ENCODE peak calls at places on chromosomes 12 and 14, in eight cellular contexts. One of them, this sample, is unnamed.

GRCh38 chr14:90409209-90409730 is 12.4 kb downstream of the CALM1 start:
- DNase-seq in mammary epithelial cell: peak
- DNase-seq in CD4-positive, CD25-positive, alpha-beta regulatory T cell: no peak
- DNase-seq in aorta: peak
- DNase-seq in hepatocyte: peak
- DNase-seq in iPS DF 6.9: no peak
- DNase-seq in left lung: no peak
- DNase-seq in thyroid gland: peak
- DNase-seq in this sample: peak

GRCh38 chr14:23694085-23694975 is 58.2 kb downstream of the DHRS2 start:
- DNase-seq in mammary epithelial cell: peak
- DNase-seq in CD4-positive, CD25-positive, alpha-beta regulatory T cell: no peak
- DNase-seq in aorta: no peak
- DNase-seq in hepatocyte: peak
- DNase-seq in iPS DF 6.9: no peak
- DNase-seq in left lung: no peak
- DNase-seq in thyroid gland: peak
- DNase-seq in this sample: peak

GRCh38 chr14:35193161-35193560 is 70.8 kb downstream of the PRORP start:
- DNase-seq in mammary epithelial cell: no peak
- DNase-seq in CD4-positive, CD25-positive, alpha-beta regulatory T cell: no peak
- DNase-seq in aorta: no peak
- DNase-seq in hepatocyte: no peak
- DNase-seq in iPS DF 6.9: no peak
- DNase-seq in left lung: no peak
- DNase-seq in thyroid gland: no peak
- DNase-seq in this sample: no peak

GRCh38 chr12:116455540-116456306 is 103.5 kb upstream of the MAP1LC3B2 start:
- DNase-seq in mammary epithelial cell: peak
- DNase-seq in CD4-positive, CD25-positive, alpha-beta regulatory T cell: no peak
- DNase-seq in aorta: peak
- DNase-seq in hepatocyte: peak
- DNase-seq in iPS DF 6.9: no peak
- DNase-seq in left lung: peak
- DNase-seq in thyroid gland: peak
- DNase-seq in this sample: peak

GRCh38 chr12:54394281-54394719 is 9.8 kb upstream of the ZNF385A start:
- DNase-seq in mammary epithelial cell: peak
- DNase-seq in CD4-positive, CD25-positive, alpha-beta regulatory T cell: no peak
- DNase-seq in aorta: no peak
- DNase-seq in hepatocyte: peak
- DNase-seq in iPS DF 6.9: no peak
- DNase-seq in left lung: peak
- DNase-seq in thyroid gland: peak
- DNase-seq in this sample: no peak

GRCh38 chr14:63964063-63964462 is 111.3 kb downstream of the SYNE2 start:
- DNase-seq in mammary epithelial cell: no peak
- DNase-seq in CD4-positive, CD25-positive, alpha-beta regulatory T cell: no peak
- DNase-seq in aorta: no peak
- DNase-seq in hepatocyte: no peak
- DNase-seq in iPS DF 6.9: no peak
- DNase-seq in left lung: no peak
- DNase-seq in thyroid gland: peak
- DNase-seq in this sample: no peak

GRCh38 chr14:55180434-55180833 is 11.0 kb downstream of the DLGAP5 start:
- DNase-seq in mammary epithelial cell: peak
- DNase-seq in CD4-positive, CD25-positive, alpha-beta regulatory T cell: no peak
- DNase-seq in aorta: no peak
- DNase-seq in hepatocyte: no peak
- DNase-seq in iPS DF 6.9: no peak
- DNase-seq in left lung: no peak
- DNase-seq in thyroid gland: peak
- DNase-seq in this sample: no peak

GRCh38 chr12:124466200-124467128 is 100.9 kb downstream of the NCOR2 start:
- DNase-seq in mammary epithelial cell: no peak
- DNase-seq in CD4-positive, CD25-positive, alpha-beta regulatory T cell: peak
- DNase-seq in aorta: peak
- DNase-seq in hepatocyte: no peak
- DNase-seq in iPS DF 6.9: no peak
- DNase-seq in left lung: peak
- DNase-seq in thyroid gland: peak
- DNase-seq in this sample: no peak

GRCh38 chr12:10901427-10901826 is 7.9 kb downstream of the TAS2R13 start:
- DNase-seq in mammary epithelial cell: peak
- DNase-seq in CD4-positive, CD25-positive, alpha-beta regulatory T cell: no peak
- DNase-seq in aorta: no peak
- DNase-seq in hepatocyte: no peak
- DNase-seq in iPS DF 6.9: no peak
- DNase-seq in left lung: no peak
- DNase-seq in thyroid gland: no peak
- DNase-seq in this sample: peak

DNA sequence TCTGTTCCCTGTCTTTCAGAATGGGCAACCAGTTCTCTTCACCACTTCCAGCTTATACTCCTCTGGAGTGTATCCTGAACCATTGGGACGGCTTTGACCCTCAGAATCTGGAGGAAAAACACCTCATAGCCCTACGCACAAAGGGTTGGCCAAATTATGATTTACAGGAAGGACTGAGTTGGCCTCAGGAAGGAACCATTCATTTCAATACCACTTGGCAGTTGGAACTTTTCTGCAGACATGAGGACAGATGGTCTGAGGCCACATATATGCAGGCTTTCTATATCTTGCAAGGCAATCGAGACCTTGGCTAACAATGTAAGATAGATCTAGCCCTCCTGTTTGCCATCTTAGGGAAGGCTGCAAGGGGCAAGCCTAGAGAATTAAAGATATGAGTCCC is 24.0 kb downstream of the CLECL1 start:
- DNase-seq in mammary epithelial cell: no peak
- DNase-seq in CD4-positive, CD25-positive, alpha-beta regulatory T cell: no peak
- DNase-seq in aorta: no peak
- DNase-seq in hepatocyte: no peak
- DNase-seq in iPS DF 6.9: no peak
- DNase-seq in left lung: no peak
- DNase-seq in thyroid gland: no peak
- DNase-seq in this sample: no peak
- H3K27ac ChIP-seq in mammary epithelial cell: no peak
- H3K27ac ChIP-seq in CD4-positive, CD25-positive, alpha-beta regulatory T cell: no peak
- H3K27ac ChIP-seq in aorta: no peak
- H3K27ac ChIP-seq in hepatocyte: no peak
- H3K27ac ChIP-seq in iPS DF 6.9: no peak
- H3K27ac ChIP-seq in left lung: no peak
- H3K27ac ChIP-seq in thyroid gland: no peak
- H3K27ac ChIP-seq in this sample: no peak

DNA sequence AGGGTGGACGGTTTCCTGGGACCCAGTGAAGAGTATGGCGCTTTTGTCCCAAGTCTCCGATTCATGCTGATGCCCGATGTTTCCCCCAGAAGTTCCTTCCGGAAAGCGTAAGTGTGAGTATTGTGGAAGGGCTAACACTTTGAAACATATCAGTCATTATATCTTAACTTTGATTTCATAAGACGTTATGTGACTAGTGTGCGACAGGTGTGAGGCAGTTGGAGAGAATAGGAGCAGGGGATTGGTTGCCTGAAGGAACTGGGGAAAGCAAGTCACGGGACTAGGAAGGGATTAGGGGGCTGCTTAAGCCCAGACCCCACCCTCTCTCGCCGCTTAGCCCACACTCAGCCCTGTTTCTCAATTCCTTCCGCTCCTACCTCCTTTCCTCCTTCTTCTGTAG is 154.9 kb downstream of the CHST11 start:
- DNase-seq in mammary epithelial cell: no peak
- DNase-seq in CD4-positive, CD25-positive, alpha-beta regulatory T cell: no peak
- DNase-seq in aorta: no peak
- DNase-seq in hepatocyte: no peak
- DNase-seq in iPS DF 6.9: no peak
- DNase-seq in left lung: no peak
- DNase-seq in thyroid gland: no peak
- DNase-seq in this sample: no peak
- H3K27ac ChIP-seq in mammary epithelial cell: no peak
- H3K27ac ChIP-seq in CD4-positive, CD25-positive, alpha-beta regulatory T cell: no peak
- H3K27ac ChIP-seq in aorta: no peak
- H3K27ac ChIP-seq in hepatocyte: no peak
- H3K27ac ChIP-seq in iPS DF 6.9: no peak
- H3K27ac ChIP-seq in left lung: no peak
- H3K27ac ChIP-seq in thyroid gland: no peak
- H3K27ac ChIP-seq in this sample: no peak

GRCh38 chr12:131357152-131357747 is 353.6 kb upstream of the SFSWAP start:
- DNase-seq in mammary epithelial cell: no peak
- DNase-seq in CD4-positive, CD25-positive, alpha-beta regulatory T cell: no peak
- DNase-seq in aorta: no peak
- DNase-seq in hepatocyte: no peak
- DNase-seq in iPS DF 6.9: no peak
- DNase-seq in left lung: no peak
- DNase-seq in thyroid gland: no peak
- DNase-seq in this sample: no peak

GRCh38 chr12:131356485-131356884 is 354.4 kb upstream of the SFSWAP start:
- DNase-seq in mammary epithelial cell: no peak
- DNase-seq in CD4-positive, CD25-positive, alpha-beta regulatory T cell: no peak
- DNase-seq in aorta: peak
- DNase-seq in hepatocyte: no peak
- DNase-seq in iPS DF 6.9: no peak
- DNase-seq in left lung: no peak
- DNase-seq in thyroid gland: no peak
- DNase-seq in this sample: no peak

GRCh38 chr12:131357920-131358319 is 353.0 kb upstream of the SFSWAP start:
- DNase-seq in mammary epithelial cell: no peak
- DNase-seq in CD4-positive, CD25-positive, alpha-beta regulatory T cell: no peak
- DNase-seq in aorta: no peak
- DNase-seq in hepatocyte: no peak
- DNase-seq in iPS DF 6.9: no peak
- DNase-seq in left lung: no peak
- DNase-seq in thyroid gland: no peak
- DNase-seq in this sample: no peak

GRCh38 chr12:131353826-131354225 is 357.1 kb upstream of the SFSWAP start:
- DNase-seq in mammary epithelial cell: no peak
- DNase-seq in CD4-positive, CD25-positive, alpha-beta regulatory T cell: no peak
- DNase-seq in aorta: peak
- DNase-seq in hepatocyte: no peak
- DNase-seq in iPS DF 6.9: no peak
- DNase-seq in left lung: no peak
- DNase-seq in thyroid gland: no peak
- DNase-seq in this sample: no peak

DNA sequence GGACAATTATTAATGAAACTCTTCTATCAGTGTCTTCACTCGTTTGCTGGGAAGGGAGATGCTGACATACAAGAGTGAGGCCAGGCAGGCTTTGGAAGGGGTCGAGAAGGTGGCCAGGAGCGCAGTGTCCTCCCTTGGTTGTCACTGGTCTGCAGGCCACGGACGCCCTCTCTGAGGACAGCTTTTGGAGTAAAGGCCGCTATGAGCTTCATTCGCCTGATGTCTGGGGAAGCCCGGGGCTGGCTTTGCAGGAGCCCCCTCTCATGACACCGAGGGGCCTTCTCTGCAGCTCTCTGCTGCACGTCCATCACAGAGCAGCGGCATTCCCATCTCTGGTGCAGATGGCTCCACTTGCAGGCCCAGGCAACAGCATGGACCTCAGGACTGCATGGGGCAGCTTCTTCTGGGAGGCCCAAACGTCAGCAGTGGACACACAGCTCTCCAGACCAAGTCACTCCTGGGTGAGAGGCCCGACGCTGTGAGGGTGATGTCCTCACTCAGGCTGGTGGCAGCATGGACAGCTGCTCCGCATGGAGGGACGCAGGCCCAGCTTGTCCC is 355.1 kb upstream of the SFSWAP start:
- DNase-seq in mammary epithelial cell: no peak
- DNase-seq in CD4-positive, CD25-positive, alpha-beta regulatory T cell: no peak
- DNase-seq in aorta: peak
- DNase-seq in hepatocyte: no peak
- DNase-seq in iPS DF 6.9: no peak
- DNase-seq in left lung: no peak
- DNase-seq in thyroid gland: no peak
- DNase-seq in this sample: no peak
- H3K27ac ChIP-seq in mammary epithelial cell: no peak
- H3K27ac ChIP-seq in CD4-positive, CD25-positive, alpha-beta regulatory T cell: no peak
- H3K27ac ChIP-seq in aorta: no peak
- H3K27ac ChIP-seq in hepatocyte: no peak
- H3K27ac ChIP-seq in iPS DF 6.9: no peak
- H3K27ac ChIP-seq in left lung: no peak
- H3K27ac ChIP-seq in thyroid gland: no peak
- H3K27ac ChIP-seq in this sample: no peak

GRCh38 chr12:104486416-104486815 is 29.7 kb downstream of the CHST11 start:
- DNase-seq in mammary epithelial cell: no peak
- DNase-seq in CD4-positive, CD25-positive, alpha-beta regulatory T cell: no peak
- DNase-seq in aorta: no peak
- DNase-seq in hepatocyte: no peak
- DNase-seq in iPS DF 6.9: no peak
- DNase-seq in left lung: no peak
- DNase-seq in thyroid gland: no peak
- DNase-seq in this sample: no peak

GRCh38 chr12:104486943-104487819 is 30.4 kb downstream of the CHST11 start:
- DNase-seq in mammary epithelial cell: no peak
- DNase-seq in CD4-positive, CD25-positive, alpha-beta regulatory T cell: no peak
- DNase-seq in aorta: no peak
- DNase-seq in hepatocyte: peak
- DNase-seq in iPS DF 6.9: no peak
- DNase-seq in left lung: no peak
- DNase-seq in thyroid gland: no peak
- DNase-seq in this sample: no peak

GRCh38 chr12:104482748-104483147 is 26.0 kb downstream of the CHST11 start:
- DNase-seq in mammary epithelial cell: no peak
- DNase-seq in CD4-positive, CD25-positive, alpha-beta regulatory T cell: no peak
- DNase-seq in aorta: no peak
- DNase-seq in hepatocyte: no peak
- DNase-seq in iPS DF 6.9: no peak
- DNase-seq in left lung: no peak
- DNase-seq in thyroid gland: no peak
- DNase-seq in this sample: no peak

GRCh38 chr12:104488383-104488782 is 31.6 kb downstream of the CHST11 start:
- DNase-seq in mammary epithelial cell: no peak
- DNase-seq in CD4-positive, CD25-positive, alpha-beta regulatory T cell: no peak
- DNase-seq in aorta: no peak
- DNase-seq in hepatocyte: no peak
- DNase-seq in iPS DF 6.9: no peak
- DNase-seq in left lung: no peak
- DNase-seq in thyroid gland: no peak
- DNase-seq in this sample: no peak

DNA sequence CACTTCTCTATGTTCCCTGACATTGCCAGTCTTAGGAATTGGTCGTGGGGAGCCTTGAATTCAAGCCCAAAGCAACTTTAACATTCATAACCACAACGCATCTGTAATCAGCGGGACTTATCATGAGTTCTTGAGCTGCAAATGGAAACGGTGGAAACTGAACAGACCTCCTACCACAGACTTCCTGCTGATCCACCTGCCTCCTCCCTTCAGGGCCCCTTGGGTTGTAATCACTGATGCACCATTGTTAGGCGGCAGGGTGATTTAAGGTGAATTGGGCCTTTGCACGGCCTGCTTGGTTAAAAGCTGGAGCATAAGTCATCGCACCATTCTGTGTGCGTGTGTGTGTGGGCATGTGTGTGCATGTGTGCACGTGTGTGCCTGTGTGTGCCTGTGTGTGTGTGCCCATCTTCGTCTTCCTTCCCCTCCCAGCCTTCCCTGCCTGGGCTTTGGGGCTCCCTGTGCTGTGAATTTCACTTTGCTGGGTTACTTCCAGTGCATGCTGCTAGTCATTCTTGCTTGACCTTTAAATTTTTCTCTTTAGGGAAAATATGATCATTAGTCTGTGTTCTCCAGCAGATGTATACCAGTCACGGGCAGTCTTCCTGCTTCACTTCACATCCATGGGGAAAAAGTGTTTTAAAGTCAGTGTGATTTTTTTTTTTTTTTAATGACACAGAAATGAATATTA is 29.0 kb downstream of the CHST11 start:
- DNase-seq in mammary epithelial cell: no peak
- DNase-seq in CD4-positive, CD25-positive, alpha-beta regulatory T cell: peak
- DNase-seq in aorta: no peak
- DNase-seq in hepatocyte: no peak
- DNase-seq in iPS DF 6.9: no peak
- DNase-seq in left lung: no peak
- DNase-seq in thyroid gland: no peak
- DNase-seq in this sample: no peak
- H3K27ac ChIP-seq in mammary epithelial cell: no peak
- H3K27ac ChIP-seq in CD4-positive, CD25-positive, alpha-beta regulatory T cell: peak
- H3K27ac ChIP-seq in aorta: no peak
- H3K27ac ChIP-seq in hepatocyte: no peak
- H3K27ac ChIP-seq in iPS DF 6.9: no peak
- H3K27ac ChIP-seq in left lung: no peak
- H3K27ac ChIP-seq in thyroid gland: no peak
- H3K27ac ChIP-seq in this sample: no peak

This sample was measured in epithelial cell of prostate.